ENCODE peak calls at places on chromosomes 11 and 22, in eight cellular contexts. P is A549; G is Caco-2; R is foreskin fibroblast; Q is fibroblast of mammary gland; I is HepG2; S is CD8-positive, alpha-beta T cell; C is esophagus squamous epithelium. B is an unnamed sample.
A peak's percentile ranks its signal among the peaks of the same experiment; 100 is the strongest.

GRCh38 chr22:44758970-44759365 is 6.6 kb downstream of the ARHGAP8 start:
- DNase-seq in C (no peak), I (no peak), P (no peak), R (no peak), S (no peak), Q (no peak), G (no peak), B (no peak)

GRCh38 chr22:49119551-49119952 is 708.1 kb downstream of the BRD1 start:
- DNase-seq in R (no peak), P (no peak), G (no peak), Q (no peak), I (no peak), C (no peak), S (no peak), B (no peak)

GRCh38 chr11:60847281-60847680 is 5.4 kb downstream of the CCDC86 start:
- DNase-seq in R (no peak), G (no peak), S (no peak), C (no peak), P (no peak), Q (peak; percentile 58), I (no peak), B (no peak)

GRCh38 chr22:44664149-44664548 is 37.9 kb upstream of the PRR5 start:
- DNase-seq in C (no peak), I (no peak), R (peak; percentile 15), S (peak; percentile 53), G (no peak), Q (no peak), P (no peak), B (no peak)

GRCh38 chr22:45731041-45731797 is 59.6 kb downstream of the ATXN10 start:
- DNase-seq in Q (no peak), G (no peak), R (no peak), I (no peak), S (no peak), C (no peak), P (peak; percentile 54), B (no peak)

GRCh38 chr11:113690619-113691569 is 15.2 kb downstream of the TMPRSS5 start:
- DNase-seq in Q (peak; percentile 64), G (peak; percentile 80), P (peak; percentile 84), I (peak; percentile 13), C (no peak), S (no peak), R (peak; percentile 15), B (peak; percentile 77)

GRCh38 chr11:79196950-79197349 is 243.9 kb downstream of the TENM4 start:
- DNase-seq in S (no peak), C (no peak), R (no peak), Q (no peak), P (no peak), G (no peak), I (no peak), B (no peak)

GRCh38 chr22:46477967-46478635 is 59.3 kb downstream of the CELSR1 start:
- DNase-seq in R (no peak), G (no peak), Q (no peak), C (no peak), S (no peak), I (no peak), P (no peak), B (no peak)

GRCh38 chr11:81673001-81673400 is 1060.7 kb downstream of the FAM181B start:
- DNase-seq in S (no peak), I (no peak), Q (peak; percentile 43), R (no peak), P (no peak), C (no peak), G (no peak), B (peak; percentile 44)

GRCh38 chr11:126764221-126764620 is 236.3 kb downstream of the KIRREL3 start:
- DNase-seq in P (peak; percentile 11), I (no peak), C (no peak), Q (no peak), G (no peak), S (no peak), R (no peak), B (no peak)

GRCh38 chr11:77092382-77092781 is 10.3 kb upstream of the OMP start:
- DNase-seq in R (no peak), S (no peak), C (no peak), G (no peak), I (no peak), P (no peak), Q (no peak), B (no peak)

GRCh38 chr11:72576196-72576595 is 98.0 kb downstream of the PDE2A start:
- DNase-seq in G (peak; percentile 23), C (no peak), P (no peak), R (no peak), Q (no peak), I (no peak), S (no peak), B (no peak)

GRCh38 chr11:19962795-19963163 is 197.5 kb downstream of the DBX1 start:
- DNase-seq in S (no peak), P (no peak), C (no peak), R (peak; percentile 79), I (no peak), G (no peak), Q (peak; percentile 90), B (no peak)

GRCh38 chr22:35473971-35474370 is 66.7 kb upstream of the RASD2 start:
- DNase-seq in S (no peak), G (no peak), Q (no peak), P (no peak), I (no peak), C (no peak), R (no peak), B (no peak)

GRCh38 chr11:6927030-6927617 is 898 bp downstream of the ZNF215 start:
- DNase-seq in I (no peak), S (no peak), G (no peak), C (no peak), R (no peak), P (no peak), Q (no peak), B (no peak)

GRCh38 chr11:18394928-18395734 is 768 bp downstream of the LDHA start:
- DNase-seq in S (no peak), R (no peak), C (no peak), I (no peak), P (peak; percentile 21), Q (no peak), G (no peak), B (no peak)

GRCh38 chr11:27468643-27469332 is 3.8 kb downstream of the LGR4 start:
- DNase-seq in G (no peak), Q (peak; percentile 6), I (no peak), C (no peak), R (peak; percentile 64), P (peak; percentile 49), S (no peak), B (no peak)

GRCh38 chr11:89327885-89328284 is 150.2 kb downstream of the TYR start:
- DNase-seq in S (no peak), G (no peak), C (no peak), P (no peak), Q (no peak), R (no peak), I (no peak), B (no peak)
- TF ChIP-seq CTCF in S (no peak), G (no peak), C (no peak), P (no peak), Q (no peak), R (no peak), I (no peak), B (no peak)

GRCh38 chr22:19479358-19480172 is at the start of gene CDC45:
- DNase-seq in S (peak; percentile 96), I (peak; percentile 97), Q (peak; percentile 98), P (peak; percentile 96), G (peak; percentile 97), C (peak; percentile 74), R (peak; percentile 97), B (peak; percentile 94)

GRCh38 chr22:19480173-19480568 is 451 bp downstream of the CDC45 start:
- DNase-seq in S (no peak), G (no peak), P (no peak), I (peak; percentile 7), Q (no peak), C (no peak), R (no peak), B (no peak)

GRCh38 chr22:19478466-19479357 is at the start of gene UFD1:
- DNase-seq in P (peak; percentile 78), C (no peak), I (peak; percentile 70), Q (peak; percentile 72), S (peak; percentile 82), R (peak; percentile 72), G (peak; percentile 84), B (peak; percentile 35)

GRCh38 chr22:19482297-19482696 is 2.6 kb downstream of the CDC45 start:
- DNase-seq in R (no peak), Q (no peak), P (no peak), C (no peak), G (no peak), S (no peak), I (no peak), B (no peak)

GRCh38 chr22:19480789-19481188 is 1.1 kb downstream of the CDC45 start:
- DNase-seq in Q (no peak), I (no peak), P (no peak), R (no peak), G (no peak), C (no peak), S (no peak), B (no peak)
- H3K4me3 ChIP-seq in Q (peak overlapping the region; percentile 75), I (peak overlapping the region; percentile 97), P (peak overlapping the region; percentile 96), R (peak overlapping the region; percentile 80), G (peak overlapping the region; percentile 96), C (no peak overlapping the region), S (no peak overlapping the region), B (peak overlapping the region; percentile 95)

DNA sequence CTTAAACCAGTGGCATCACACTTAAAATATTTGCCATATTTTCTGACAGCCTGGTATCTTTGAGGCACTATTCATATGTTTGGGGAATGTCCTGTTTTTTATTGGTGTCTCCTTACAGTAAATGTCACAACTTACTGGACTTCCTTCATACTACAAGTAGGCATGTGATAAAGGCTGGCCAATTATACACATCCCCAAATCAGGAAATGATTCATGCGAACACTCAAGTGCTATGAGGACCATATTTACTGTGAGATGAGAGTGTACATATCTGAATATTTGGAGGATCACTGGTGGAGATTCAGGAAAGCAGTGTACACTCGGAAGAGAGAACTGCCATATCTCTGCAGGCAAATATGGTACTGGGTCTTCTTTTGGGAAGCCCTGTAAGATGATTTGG is 913.8 kb upstream of the CHORDC1 start:
- DNase-seq in P (no peak), I (no peak), Q (no peak), G (no peak), S (no peak), C (no peak), R (no peak), B (no peak)
- TF ChIP-seq CTCF in P (no peak), I (no peak), Q (no peak), G (no peak), S (no peak), C (no peak), R (no peak), B (no peak)

DNA sequence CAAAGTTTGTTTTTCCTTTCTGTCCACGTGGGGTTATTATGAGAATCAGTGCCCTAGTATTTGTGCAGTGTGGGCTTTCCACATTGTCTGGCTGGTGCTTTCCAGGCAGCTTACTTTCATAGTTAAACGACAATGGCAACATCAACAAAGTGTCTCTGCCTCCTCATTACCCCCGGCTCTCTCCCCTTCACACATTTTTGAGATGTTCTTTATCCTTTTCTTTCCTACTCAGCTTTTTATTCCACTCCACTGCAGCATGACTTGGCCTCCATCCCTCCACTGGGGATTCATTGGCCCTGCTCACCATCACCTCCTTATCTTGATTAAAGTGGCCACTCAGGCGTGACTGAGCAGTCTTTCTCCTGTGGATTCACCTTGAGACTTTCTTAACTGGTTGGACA is 19.1 kb downstream of the SPECC1L start:
- DNase-seq in C (no peak), R (no peak), P (no peak), G (no peak), I (no peak), Q (no peak), S (no peak), B (no peak)
- H3K4me3 ChIP-seq in C (no peak overlapping the region), R (peak overlapping the region; percentile 14), P (no peak overlapping the region), G (no peak overlapping the region), I (no peak overlapping the region), Q (no peak overlapping the region), S (no peak overlapping the region), B (no peak overlapping the region)

B was measured in retinal pigment epithelial cell.